ENCODE peak calls at places on chromosome 5, in four cellular contexts. B, G, W and U are unnamed samples. For H3K27me3, the result is how much of the 10 kb centered on the place peaks cover.

GRCh38 chr5:90347462-90347861 is 62.1 kb downstream of the CETN3 start:
- DNase-seq in B (no peak), G (no peak), W (no peak), U (no peak)

GRCh38 chr5:159056201-159056600 is 43.5 kb downstream of the EBF1 start:
- DNase-seq in B (no peak), G (no peak), W (no peak), U (no peak)

GRCh38 chr5:33195431-33196128 is 245.2 kb upstream of the TARS1 start:
- DNase-seq in B (peak), G (no peak), W (no peak), U (no peak)

GRCh38 chr5:143806568-143806967 is 5.4 kb upstream of the HMHB1 start:
- DNase-seq in B (peak), G (no peak), W (peak), U (no peak)

GRCh38 chr5:67221487-67222242 is 25.1 kb upstream of the CD180 start:
- DNase-seq in B (no peak), G (no peak), W (no peak), U (no peak)

GRCh38 chr5:40480392-40480791 is 199.3 kb upstream of the PTGER4 start:
- DNase-seq in B (no peak), G (no peak), W (no peak), U (no peak)

GRCh38 chr5:4018968-4019766 is 423.5 kb downstream of the IRX1 start:
- DNase-seq in B (peak), G (no peak), W (no peak), U (no peak)

GRCh38 chr5:90096415-90097081 is 313.0 kb downstream of the CETN3 start:
- DNase-seq in B (peak), G (no peak), W (no peak), U (peak)

GRCh38 chr5:82222597-82223574 is 55.3 kb downstream of the RPS23 start:
- DNase-seq in B (peak), G (no peak), W (no peak), U (peak)

GRCh38 chr5:88377705-88378656 is 109.3 kb upstream of the TMEM161B start:
- DNase-seq in B (no peak), G (no peak), W (no peak), U (no peak)

GRCh38 chr5:13574634-13575033 is 369.9 kb downstream of the DNAH5 start:
- DNase-seq in B (no peak), G (no peak), W (no peak), U (no peak)

GRCh38 chr5:56851258-56851941 is 36.1 kb downstream of the MAP3K1 start:
- DNase-seq in B (peak), G (no peak), W (no peak), U (peak)

GRCh38 chr5:64869419-64869818 is 100.7 kb downstream of the CWC27 start:
- DNase-seq in B (peak), G (no peak), W (no peak), U (peak)

GRCh38 chr5:1541662-1542008 is 17.9 kb upstream of the LPCAT1 start:
- DNase-seq in B (peak), G (no peak), W (peak), U (no peak)

GRCh38 chr5:113262674-113263073 is 172.1 kb downstream of the TSSK1B start:
- DNase-seq in B (no peak), G (no peak), W (no peak), U (no peak)

GRCh38 chr5:2153808-2154207 is 271.1 kb upstream of the IRX4 start:
- DNase-seq in B (no peak), G (no peak), W (no peak), U (no peak)

GRCh38 chr5:146722361-146722779 is 156.2 kb downstream of the PPP2R2B start:
- DNase-seq in B (peak), G (no peak), W (no peak), U (peak)
- H3K27me3 ChIP-seq in B (under half), G (under half), W (under half), U (under half)

DNA sequence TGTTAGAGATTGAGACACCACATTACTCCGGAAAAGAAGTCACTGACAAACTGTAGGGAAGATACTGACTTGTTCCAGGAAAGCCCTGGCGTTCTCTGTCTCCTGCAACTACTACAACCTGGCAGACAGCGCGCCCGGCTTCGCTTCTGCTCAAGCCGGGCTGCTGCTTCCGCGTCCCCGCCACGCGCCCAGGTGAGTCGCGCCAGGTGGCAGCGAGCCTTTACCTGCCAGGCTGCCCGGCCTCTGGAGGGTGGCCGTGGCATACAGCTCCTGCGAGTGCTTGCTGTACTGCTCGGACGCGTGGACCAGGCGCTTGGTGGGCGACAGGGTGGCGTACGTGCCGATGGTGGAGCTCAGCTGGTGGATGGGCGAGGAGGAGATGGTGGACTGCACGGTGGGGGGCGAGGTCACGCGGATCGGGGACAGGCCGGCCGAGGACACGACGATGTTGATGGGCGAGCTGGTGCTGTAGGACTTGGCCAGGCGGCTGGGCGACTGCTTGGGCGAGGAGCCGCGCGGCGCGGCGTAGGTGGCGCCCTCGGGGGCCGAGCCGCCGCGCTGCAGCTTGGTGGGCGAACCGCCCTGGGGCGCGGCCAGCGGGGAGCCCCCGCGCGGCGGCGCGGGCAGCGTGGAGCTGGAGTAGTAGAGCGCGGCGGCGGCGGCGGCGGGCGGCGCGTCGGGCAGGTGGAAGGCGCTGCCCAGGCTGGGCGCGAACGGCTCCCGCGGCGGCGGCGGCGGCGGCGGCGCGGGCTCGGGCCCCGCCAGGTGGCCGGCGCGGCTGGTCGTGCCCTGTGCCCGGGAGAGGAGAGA is 519.6 kb downstream of the CTNND2 start:
- DNase-seq in B (no peak), G (peak), W (peak), U (no peak)
- H3K27me3 ChIP-seq in B (half or more), G (under half), W (under half), U (under half)

GRCh38 chr5:135038829-135039525 is 4.9 kb upstream of the PITX1 start:
- DNase-seq in B (no peak), G (no peak), W (no peak), U (peak)
- H3K27me3 ChIP-seq in B (half or more), G (under half), W (half or more), U (half or more)

DNA sequence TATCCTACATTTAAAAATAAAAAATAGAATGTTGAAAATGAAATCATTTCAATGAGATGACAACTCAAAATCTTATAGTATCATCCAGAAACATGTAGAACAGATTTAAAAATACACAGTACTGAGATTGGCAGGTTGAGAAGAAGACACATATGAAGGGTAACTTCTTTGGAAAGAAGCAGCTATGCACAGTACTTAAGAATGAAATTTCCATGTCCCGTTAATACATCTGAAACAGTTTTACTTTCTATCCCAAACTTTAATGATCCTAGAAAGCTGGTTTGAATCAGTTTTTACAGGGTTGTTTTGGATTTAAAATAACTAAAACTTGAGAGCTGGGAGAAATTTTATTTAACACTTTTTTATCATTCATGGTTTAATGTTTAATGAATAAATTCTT is 36.0 kb upstream of the ARRDC3 start:
- DNase-seq in B (no peak), G (no peak), W (no peak), U (no peak)
- H3K27me3 ChIP-seq in B (under half), G (under half), W (under half), U (under half)

GRCh38 chr5:79349047-79349446 is 113.1 kb downstream of the JMY start:
- DNase-seq in B (no peak), G (no peak), W (no peak), U (no peak)
- H3K27me3 ChIP-seq in B (under half), G (under half), W (under half), U (under half)